ENCODE peak calls at places on chromosome 1, in six cellular contexts. R, L, K, Y, I and D are unnamed samples.
A peak's percentile ranks its signal among the peaks of the same experiment; 100 is the strongest.

GRCh38 chr1:30191154-30191702 is 532.2 kb downstream of the MATN1 start:
- DNase-seq in R (no peak), L (peak; percentile 80), K (peak; percentile 51), Y (peak; percentile 88), I (no peak), D (no peak)

GRCh38 chr1:17935230-17935629 is 172.4 kb upstream of the IGSF21 start:
- DNase-seq in R (no peak), L (no peak), K (no peak), Y (no peak), I (no peak), D (no peak)

GRCh38 chr1:153312569-153313186 is at the start of gene PGLYRP3:
- DNase-seq in R (no peak), L (no peak), K (no peak), Y (no peak), I (no peak), D (no peak)

GRCh38 chr1:7326366-7326765 is 444.7 kb upstream of the VAMP3 start:
- DNase-seq in R (no peak), L (no peak), K (peak; percentile 36), Y (no peak), I (no peak), D (no peak)

GRCh38 chr1:220817907-220818306 is 31.2 kb downstream of the MTARC1 start:
- DNase-seq in R (no peak), L (no peak), K (no peak), Y (peak; percentile 30), I (no peak), D (no peak)

GRCh38 chr1:8510041-8510823 is 192.3 kb downstream of the SLC45A1 start:
- DNase-seq in R (no peak), L (peak; percentile 34), K (no peak), Y (peak; percentile 89), I (no peak), D (no peak)

GRCh38 chr1:165143437-165144065 is 213.0 kb downstream of the LMX1A start:
- DNase-seq in R (no peak), L (no peak), K (no peak), Y (no peak), I (no peak), D (peak; percentile 32)

GRCh38 chr1:109895720-109896504 is 14.7 kb upstream of the CSF1 start:
- DNase-seq in R (peak; percentile 62), L (peak; percentile 74), K (peak; percentile 58), Y (peak; percentile 58), I (peak; percentile 63), D (no peak)

GRCh38 chr1:108560143-108560429 is 186 bp downstream of the EEIG2 start:
- DNase-seq in R (no peak), L (no peak), K (no peak), Y (no peak), I (no peak), D (no peak)

GRCh38 chr1:4701276-4701675 is 46.9 kb downstream of the AJAP1 start:
- DNase-seq in R (no peak), L (no peak), K (no peak), Y (no peak), I (no peak), D (no peak)

GRCh38 chr1:188782220-188782841 is 1695.3 kb downstream of the BRINP3 start:
- DNase-seq in R (no peak), L (no peak), K (no peak), Y (peak; percentile 47), I (no peak), D (no peak)

GRCh38 chr1:172630060-172630818 is 28.7 kb upstream of the FASLG start:
- DNase-seq in R (no peak), L (no peak), K (no peak), Y (no peak), I (no peak), D (no peak)

GRCh38 chr1:62395291-62395690 is 41.6 kb upstream of the USP1 start:
- DNase-seq in R (no peak), L (no peak), K (no peak), Y (no peak), I (no peak), D (no peak)

GRCh38 chr1:26543444-26543835 is 13.9 kb downstream of the RPS6KA1 start:
- DNase-seq in R (no peak), L (no peak), K (no peak), Y (no peak), I (no peak), D (no peak)

GRCh38 chr1:198754670-198755069 is 115.8 kb downstream of the PTPRC start:
- DNase-seq in R (no peak), L (no peak), K (no peak), Y (no peak), I (no peak), D (no peak)

GRCh38 chr1:29312469-29313466 is 76.4 kb downstream of the PTPRU start:
- DNase-seq in R (peak; percentile 32), L (no peak), K (no peak), Y (no peak), I (no peak), D (no peak)

GRCh38 chr1:106360252-106360651 is 696.2 kb upstream of the PRMT6 start:
- DNase-seq in R (no peak), L (no peak), K (no peak), Y (no peak), I (no peak), D (no peak)

GRCh38 chr1:190975827-190976226 is 498.2 kb upstream of the BRINP3 start:
- DNase-seq in R (no peak), L (no peak), K (no peak), Y (no peak), I (no peak), D (no peak)

GRCh38 chr1:241802849-241803248 is 45.2 kb upstream of the EXO1 start:
- DNase-seq in R (no peak), L (no peak), K (no peak), Y (no peak), I (no peak), D (no peak)

GRCh38 chr1:197776348-197777082 is 1.2 kb upstream of the DENND1B start:
- DNase-seq in R (no peak), L (no peak), K (no peak), Y (peak; percentile 97), I (no peak), D (no peak)

GRCh38 chr1:221440658-221441057 is 301.2 kb downstream of the DUSP10 start:
- DNase-seq in R (no peak), L (no peak), K (no peak), Y (peak; percentile 39), I (peak; percentile 22), D (no peak)

GRCh38 chr1:166999500-166999899 is 10.4 kb downstream of the MAEL start:
- DNase-seq in R (no peak), L (no peak), K (no peak), Y (peak; percentile 6), I (no peak), D (no peak)

GRCh38 chr1:241240084-241240483 is 116.9 kb downstream of the RGS7 start:
- DNase-seq in R (no peak), L (no peak), K (no peak), Y (no peak), I (no peak), D (no peak)

GRCh38 chr1:112849967-112850641 is 105.9 kb downstream of the SLC16A1 start:
- DNase-seq in R (no peak), L (no peak), K (no peak), Y (no peak), I (no peak), D (no peak)

GRCh38 chr1:18288609-18289219 is 181.1 kb downstream of the IGSF21 start:
- DNase-seq in R (no peak), L (no peak), K (no peak), Y (no peak), I (no peak), D (no peak)

GRCh38 chr1:4407851-4408250 is 246.6 kb upstream of the AJAP1 start:
- DNase-seq in R (no peak), L (no peak), K (no peak), Y (no peak), I (no peak), D (peak; percentile 20)

GRCh38 chr1:222618880-222619321 is 1.0 kb downstream of the MIA3 start:
- DNase-seq in R (no peak), L (peak; percentile 20), K (no peak), Y (peak; percentile 48), I (peak; percentile 28), D (no peak)

DNA sequence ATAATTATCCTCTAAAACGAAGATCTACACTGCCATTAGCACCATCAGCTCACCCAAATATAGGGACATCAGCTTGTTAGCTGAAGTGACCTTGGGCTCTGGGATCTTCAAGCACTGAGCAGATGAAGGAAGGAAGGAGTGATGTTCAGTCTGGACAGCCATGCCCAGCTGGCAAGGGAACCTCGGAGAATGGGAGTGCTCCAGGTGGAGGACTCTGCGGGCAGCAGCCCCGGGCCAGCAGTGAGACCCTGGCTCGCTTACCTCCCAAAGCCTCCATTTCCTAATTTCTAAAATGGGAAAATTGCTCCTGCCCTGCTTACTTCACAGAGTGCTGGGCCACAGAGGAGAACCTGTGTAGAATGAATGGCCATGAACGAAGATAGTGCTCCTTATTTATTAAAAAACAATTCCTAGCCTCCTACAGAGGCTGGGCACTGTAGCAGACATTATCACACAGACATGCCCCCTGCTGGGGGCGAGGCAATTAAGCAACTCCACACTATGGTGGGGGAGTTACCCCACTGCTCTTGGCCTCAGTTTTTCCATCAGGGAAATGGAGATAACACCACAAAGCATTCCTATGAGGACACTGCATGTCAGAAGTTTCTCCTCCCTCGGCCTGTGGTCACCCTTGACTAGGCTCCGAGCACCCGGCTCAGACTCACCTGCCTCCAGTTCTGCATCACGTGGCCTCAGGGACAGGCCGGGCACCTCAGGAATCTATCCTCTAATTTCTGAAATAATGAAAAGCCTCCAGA is 117.6 kb downstream of the KCNN3 start:
- DNase-seq in R (no peak), L (no peak), K (no peak), Y (no peak), I (no peak), D (peak; percentile 13)
- TF ChIP-seq CTCF in R (no peak), L (no peak), K (no peak), Y (no peak), I (no peak), D (no peak)

GRCh38 chr1:77664923-77665516 is 17.4 kb downstream of the ZZZ3 start:
- DNase-seq in R (no peak), L (no peak), K (no peak), Y (peak; percentile 19), I (no peak), D (no peak)
- H3K4me1 ChIP-seq in R (peaks cover 8% of the 10 kb centered on the region), L (peaks cover 48% of the 10 kb centered on the region), K (peaks cover 3% of the 10 kb centered on the region), Y (peaks cover 2% of the 10 kb centered on the region), I (no peaks in the 10 kb centered on the region), D (peaks cover 62% of the 10 kb centered on the region)

DNA sequence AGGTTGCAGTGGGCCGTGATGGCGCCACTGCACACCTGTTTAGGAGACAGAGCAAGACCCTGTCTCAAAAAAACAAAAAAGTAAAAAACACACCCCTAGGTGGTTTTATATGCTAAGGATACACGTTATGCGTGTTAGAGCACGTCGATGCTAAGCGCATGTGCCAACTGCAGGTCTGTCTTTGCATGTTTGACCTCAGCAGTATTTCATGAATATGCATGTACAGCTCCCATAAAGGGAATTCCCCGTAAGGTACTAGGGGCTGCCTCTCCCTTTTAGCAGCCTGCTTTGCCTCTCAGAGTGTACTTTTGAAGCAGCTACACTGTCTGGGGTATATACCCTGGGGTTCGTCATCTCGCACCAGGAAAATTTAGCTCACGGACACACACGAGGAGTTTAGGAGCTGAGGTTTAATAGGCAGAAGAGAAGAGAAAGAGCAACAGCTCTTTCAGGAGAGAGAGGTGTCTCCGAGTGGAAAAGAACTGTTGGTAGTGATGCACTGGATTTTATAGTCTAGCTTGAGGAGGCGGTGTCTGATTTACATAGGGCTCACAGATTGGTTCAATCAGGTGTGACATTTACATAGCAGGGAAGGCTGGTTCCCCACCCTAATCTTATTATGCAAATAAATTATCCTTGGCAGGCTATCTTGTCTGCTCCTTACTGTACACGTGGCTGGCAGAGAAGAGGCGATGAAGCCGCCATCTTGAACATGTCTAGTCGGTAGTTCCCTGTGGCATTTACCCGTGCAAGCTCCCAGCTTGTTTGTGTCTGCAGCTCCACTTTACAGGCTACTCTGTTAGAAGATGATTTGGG is 4.2 kb upstream of the OTUD3 start:
- DNase-seq in R (no peak), L (no peak), K (no peak), Y (no peak), I (no peak), D (peak; percentile 32)
- H3K4me3 ChIP-seq in R (no peak overlapping the region), L (no peak overlapping the region), K (no peak overlapping the region), Y (no peak overlapping the region), I (no peak overlapping the region), D (no peak overlapping the region)

GRCh38 chr1:156462954-156463795 is 37.4 kb downstream of the MEF2D start:
- DNase-seq in R (no peak), L (no peak), K (no peak), Y (no peak), I (no peak), D (no peak)
- TF ChIP-seq CTCF in R (no peak), L (no peak), K (no peak), Y (no peak), I (no peak), D (no peak)